ENCODE peak calls at places on chromosomes 16 and 17, in eight cellular contexts. Y is stimulated activated CD8-positive, alpha-beta memory T cell treated with anti-CD3 and anti-CD28 coated beads, Interleukin-7, amount 100 ng/mL, for 1 hour; V is naive B cell; T is AG04450; H is dermis blood vessel endothelial cell; P is coronary artery; J is body of pancreas; B is stomach. W is an unnamed sample.

GRCh38 chr17:61803796-61804195 is 59.5 kb downstream of the BRIP1 start:
- DNase-seq in Y (no peak), J (no peak), H (no peak), V (no peak), P (no peak), B (no peak), T (no peak), W (no peak)

GRCh38 chr17:79789943-79790804 is 6.7 kb downstream of the CBX8 start:
- DNase-seq in J (peak), P (no peak), Y (no peak), V (no peak), T (no peak), H (peak), B (no peak), W (peak)

GRCh38 chr16:785563-786535 is 2.3 kb downstream of the RPUSD1 start:
- DNase-seq in V (peak), Y (peak), T (no peak), J (peak), H (peak), B (peak), P (no peak), W (peak)

GRCh38 chr17:4862720-4863119 is 29.6 kb downstream of the MINK1 start:
- DNase-seq in T (no peak), B (no peak), H (no peak), P (no peak), J (no peak), Y (no peak), V (no peak), W (no peak)

GRCh38 chr16:31128711-31129567 is 6.6 kb downstream of the PRSS8 start:
- DNase-seq in V (no peak), B (peak), H (no peak), J (peak), Y (no peak), T (no peak), P (no peak), W (no peak)

GRCh38 chr16:24516900-24517669 is 22.3 kb upstream of the RBBP6 start:
- DNase-seq in T (peak), P (peak), B (peak), V (peak), Y (peak), J (peak), H (peak), W (peak)

GRCh38 chr17:80187090-80187489 is 17.3 kb downstream of the CARD14 start:
- DNase-seq in P (no peak), V (no peak), T (no peak), B (no peak), J (no peak), H (no peak), Y (no peak), W (no peak)

GRCh38 chr16:78594191-78594590 is 494.7 kb downstream of the WWOX start:
- DNase-seq in J (no peak), V (no peak), T (no peak), B (no peak), Y (no peak), P (no peak), H (no peak), W (no peak)

GRCh38 chr16:56246051-56246817 is 54.9 kb downstream of the GNAO1 start:
- DNase-seq in Y (no peak), T (no peak), H (peak), J (no peak), P (no peak), B (no peak), V (no peak), W (no peak)